ENCODE peak calls at places on chromosomes 11 and 22, in six cellular contexts. Z is Jurkat, Clone E6-1; T is neural progenitor cell; J is A549; P is skeletal muscle cell; E is mucosa of descending colon. V is an unnamed sample.

GRCh38 chr11:72828081-72828567 is 13.9 kb downstream of the ATG16L2 start:
- DNase-seq in T (no peak), E (no peak), Z (no peak), J (no peak), P (no peak), V (no peak)

GRCh38 chr11:131546218-131546895 is 175.9 kb downstream of the NTM start:
- DNase-seq in Z (no peak), E (no peak), J (no peak), P (no peak), T (peak; percentile 44), V (no peak)

GRCh38 chr11:8732276-8732675 is 49.7 kb downstream of the RPL27A start:
- DNase-seq in P (no peak), T (no peak), Z (no peak), J (no peak), E (no peak), V (no peak)

GRCh38 chr22:29733362-29734322 is 13.8 kb downstream of the CABP7 start:
- DNase-seq in T (no peak), Z (no peak), E (peak; percentile 33), P (no peak), J (no peak), V (peak; percentile 34)

GRCh38 chr11:65585396-65586246 is 9.8 kb downstream of the EHBP1L1 start:
- DNase-seq in P (no peak), Z (no peak), E (no peak), T (no peak), J (no peak), V (no peak)

GRCh38 chr11:72303179-72303578 is 59.2 kb upstream of the PHOX2A start:
- DNase-seq in E (no peak), J (no peak), P (no peak), Z (no peak), T (no peak), V (no peak)

GRCh38 chr11:19370100-19370861 is 129.5 kb upstream of the E2F8 start:
- DNase-seq in T (no peak), Z (no peak), J (no peak), E (no peak), P (peak; percentile 90), V (peak; percentile 73)

GRCh38 chr11:18633256-18634139 is 644 bp downstream of the SPTY2D1 start:
- DNase-seq in P (no peak), Z (peak; percentile 77), T (no peak), J (no peak), E (peak; percentile 11), V (no peak)

GRCh38 chr11:10382518-10382917 is 72.5 kb upstream of the AMPD3 start:
- DNase-seq in T (no peak), P (no peak), E (no peak), J (peak; percentile 64), Z (no peak), V (no peak)

GRCh38 chr11:48013269-48013901 is 33.0 kb downstream of the PTPRJ start:
- DNase-seq in Z (no peak), P (no peak), J (peak; percentile 74), E (no peak), T (no peak), V (no peak)

GRCh38 chr11:111592491-111592890 is 9.8 kb upstream of the SIK2 start:
- DNase-seq in T (no peak), E (no peak), P (no peak), J (no peak), Z (no peak), V (no peak)

GRCh38 chr22:46574993-46575914 is 37.8 kb upstream of the CELSR1 start:
- DNase-seq in T (peak; percentile 30), P (no peak), E (peak; percentile 61), J (peak; percentile 44), Z (no peak), V (no peak)

GRCh38 chr11:19992998-19993397 is 167.3 kb downstream of the DBX1 start:
- DNase-seq in T (no peak), J (no peak), E (no peak), P (no peak), Z (no peak), V (no peak)

GRCh38 chr22:39738746-39739145 is 154.8 kb downstream of the ENTHD1 start:
- DNase-seq in J (no peak), P (peak; percentile 26), Z (no peak), E (no peak), T (no peak), V (no peak)

GRCh38 chr11:46203746-46204145 is 73.7 kb upstream of the CREB3L1 start:
- DNase-seq in J (no peak), P (no peak), T (no peak), Z (no peak), E (no peak), V (no peak)

GRCh38 chr11:46684364-46684763 is 16.1 kb downstream of the ARHGAP1 start:
- DNase-seq in T (no peak), P (no peak), J (no peak), Z (no peak), E (no peak), V (no peak)

GRCh38 chr11:10302294-10302743 is 2.6 kb upstream of the ADM start:
- DNase-seq in P (no peak), T (peak; percentile 28), E (no peak), Z (no peak), J (no peak), V (peak; percentile 49)

V was measured in foreskin keratinocyte.